ENCODE peak calls at places on chromosomes 4 and X, in seven cellular contexts. One of them, this sample, is unnamed.

GRCh38 chr4:6106156-6106555 is 87.9 kb upstream of the C4orf50 start:
- DNase-seq in fibroblast of the aortic adventitia: no peak
- DNase-seq in T-cell: no peak
- DNase-seq in naive thymus-derived CD4-positive, alpha-beta T cell: no peak
- DNase-seq in GM13976: no peak
- DNase-seq in amniotic epithelial cell: no peak
- DNase-seq in COR-L47: no peak
- DNase-seq in this sample: no peak

GRCh38 chr4:55768291-55768690 is 51.3 kb upstream of the EXOC1L start:
- DNase-seq in fibroblast of the aortic adventitia: peak
- DNase-seq in COR-L47: no peak
- DNase-seq in GM13976: no peak
- DNase-seq in T-cell: no peak
- DNase-seq in naive thymus-derived CD4-positive, alpha-beta T cell: no peak
- DNase-seq in amniotic epithelial cell: peak
- DNase-seq in this sample: peak

GRCh38 chrX:118974908-118975671 is 672 bp downstream of the LONRF3 start:
- DNase-seq in COR-L47: peak
- DNase-seq in fibroblast of the aortic adventitia: no peak
- DNase-seq in amniotic epithelial cell: no peak
- DNase-seq in naive thymus-derived CD4-positive, alpha-beta T cell: peak
- DNase-seq in GM13976: peak
- DNase-seq in T-cell: peak
- DNase-seq in this sample: peak

GRCh38 chrX:45842916-45843315 is 642.2 kb upstream of the DIPK2B start:
- DNase-seq in fibroblast of the aortic adventitia: no peak
- DNase-seq in naive thymus-derived CD4-positive, alpha-beta T cell: no peak
- DNase-seq in GM13976: no peak
- DNase-seq in T-cell: no peak
- DNase-seq in amniotic epithelial cell: no peak
- DNase-seq in COR-L47: no peak
- DNase-seq in this sample: peak

GRCh38 chrX:49108641-49109040 is 14.9 kb downstream of the GPKOW start:
- DNase-seq in T-cell: no peak
- DNase-seq in GM13976: no peak
- DNase-seq in naive thymus-derived CD4-positive, alpha-beta T cell: no peak
- DNase-seq in COR-L47: no peak
- DNase-seq in fibroblast of the aortic adventitia: no peak
- DNase-seq in amniotic epithelial cell: no peak
- DNase-seq in this sample: no peak

GRCh38 chr4:114364857-114365256 is 233.8 kb upstream of the UGT8 start:
- DNase-seq in T-cell: no peak
- DNase-seq in COR-L47: no peak
- DNase-seq in fibroblast of the aortic adventitia: peak
- DNase-seq in naive thymus-derived CD4-positive, alpha-beta T cell: no peak
- DNase-seq in amniotic epithelial cell: peak
- DNase-seq in GM13976: no peak
- DNase-seq in this sample: peak

GRCh38 chrX:133706890-133707289 is 278.5 kb downstream of the GPC3 start:
- DNase-seq in fibroblast of the aortic adventitia: no peak
- DNase-seq in GM13976: no peak
- DNase-seq in T-cell: no peak
- DNase-seq in amniotic epithelial cell: no peak
- DNase-seq in COR-L47: no peak
- DNase-seq in naive thymus-derived CD4-positive, alpha-beta T cell: no peak
- DNase-seq in this sample: no peak

GRCh38 chrX:1392376-1393130 is 640 bp upstream of the SLC25A6 start:
- DNase-seq in T-cell: no peak
- DNase-seq in naive thymus-derived CD4-positive, alpha-beta T cell: no peak
- DNase-seq in amniotic epithelial cell: peak
- DNase-seq in GM13976: peak
- DNase-seq in fibroblast of the aortic adventitia: peak
- DNase-seq in COR-L47: no peak
- DNase-seq in this sample: peak

GRCh38 chrX:27893871-27894270 is 86.1 kb downstream of the MAGEB10 start:
- DNase-seq in GM13976: no peak
- DNase-seq in amniotic epithelial cell: no peak
- DNase-seq in COR-L47: no peak
- DNase-seq in fibroblast of the aortic adventitia: no peak
- DNase-seq in naive thymus-derived CD4-positive, alpha-beta T cell: no peak
- DNase-seq in T-cell: no peak
- DNase-seq in this sample: no peak

GRCh38 chrX:41491267-41492004 is 44.3 kb downstream of the NYX start:
- DNase-seq in GM13976: no peak
- DNase-seq in COR-L47: no peak
- DNase-seq in naive thymus-derived CD4-positive, alpha-beta T cell: no peak
- DNase-seq in amniotic epithelial cell: peak
- DNase-seq in T-cell: no peak
- DNase-seq in fibroblast of the aortic adventitia: peak
- DNase-seq in this sample: peak

GRCh38 chr4:83362492-83363329 is 28.1 kb upstream of the HPSE start:
- DNase-seq in naive thymus-derived CD4-positive, alpha-beta T cell: no peak
- DNase-seq in T-cell: no peak
- DNase-seq in fibroblast of the aortic adventitia: peak
- DNase-seq in amniotic epithelial cell: peak
- DNase-seq in COR-L47: peak
- DNase-seq in GM13976: peak
- DNase-seq in this sample: peak

GRCh38 chrX:41085105-41085882 is at the start of gene USP9X:
- DNase-seq in GM13976: peak
- DNase-seq in naive thymus-derived CD4-positive, alpha-beta T cell: peak
- DNase-seq in T-cell: peak
- DNase-seq in fibroblast of the aortic adventitia: peak
- DNase-seq in COR-L47: peak
- DNase-seq in amniotic epithelial cell: peak
- DNase-seq in this sample: peak

GRCh38 chr4:17758459-17758858 is 23.0 kb downstream of the FAM184B start:
- DNase-seq in naive thymus-derived CD4-positive, alpha-beta T cell: no peak
- DNase-seq in COR-L47: peak
- DNase-seq in fibroblast of the aortic adventitia: no peak
- DNase-seq in GM13976: no peak
- DNase-seq in amniotic epithelial cell: no peak
- DNase-seq in T-cell: no peak
- DNase-seq in this sample: no peak

GRCh38 chrX:3094261-3094660 is 53.0 kb downstream of the ARSF start:
- DNase-seq in fibroblast of the aortic adventitia: peak
- DNase-seq in naive thymus-derived CD4-positive, alpha-beta T cell: no peak
- DNase-seq in GM13976: no peak
- DNase-seq in amniotic epithelial cell: peak
- DNase-seq in COR-L47: no peak
- DNase-seq in T-cell: no peak
- DNase-seq in this sample: no peak

GRCh38 chrX:83469551-83469950 is 38.5 kb upstream of the POU3F4 start:
- DNase-seq in GM13976: peak
- DNase-seq in naive thymus-derived CD4-positive, alpha-beta T cell: no peak
- DNase-seq in COR-L47: no peak
- DNase-seq in T-cell: no peak
- DNase-seq in fibroblast of the aortic adventitia: peak
- DNase-seq in amniotic epithelial cell: peak
- DNase-seq in this sample: peak

GRCh38 chr4:95020521-95020920 is 262.8 kb downstream of the BMPR1B start:
- DNase-seq in COR-L47: no peak
- DNase-seq in naive thymus-derived CD4-positive, alpha-beta T cell: no peak
- DNase-seq in GM13976: no peak
- DNase-seq in T-cell: no peak
- DNase-seq in amniotic epithelial cell: no peak
- DNase-seq in fibroblast of the aortic adventitia: no peak
- DNase-seq in this sample: no peak

GRCh38 chrX:41922125-41922521 is 1.2 kb downstream of the CASK start:
- DNase-seq in COR-L47: peak
- DNase-seq in naive thymus-derived CD4-positive, alpha-beta T cell: peak
- DNase-seq in amniotic epithelial cell: peak
- DNase-seq in T-cell: no peak
- DNase-seq in fibroblast of the aortic adventitia: peak
- DNase-seq in GM13976: no peak
- DNase-seq in this sample: peak

GRCh38 chrX:97705936-97706335 is 822.2 kb downstream of the RPA4 start:
- DNase-seq in T-cell: no peak
- DNase-seq in fibroblast of the aortic adventitia: no peak
- DNase-seq in GM13976: no peak
- DNase-seq in COR-L47: no peak
- DNase-seq in naive thymus-derived CD4-positive, alpha-beta T cell: no peak
- DNase-seq in amniotic epithelial cell: no peak
- DNase-seq in this sample: no peak

GRCh38 chr4:102586644-102587021 is 85.5 kb downstream of the NFKB1 start:
- DNase-seq in COR-L47: no peak
- DNase-seq in T-cell: no peak
- DNase-seq in amniotic epithelial cell: no peak
- DNase-seq in GM13976: no peak
- DNase-seq in fibroblast of the aortic adventitia: no peak
- DNase-seq in naive thymus-derived CD4-positive, alpha-beta T cell: peak
- DNase-seq in this sample: no peak

GRCh38 chr4:112956458-112956857 is 93.0 kb upstream of the ANK2 start:
- DNase-seq in amniotic epithelial cell: no peak
- DNase-seq in COR-L47: no peak
- DNase-seq in T-cell: no peak
- DNase-seq in GM13976: no peak
- DNase-seq in naive thymus-derived CD4-positive, alpha-beta T cell: no peak
- DNase-seq in fibroblast of the aortic adventitia: no peak
- DNase-seq in this sample: no peak

GRCh38 chr4:26321326-26322276 is 787 bp downstream of the RBPJ start:
- DNase-seq in amniotic epithelial cell: peak
- DNase-seq in COR-L47: peak
- DNase-seq in GM13976: no peak
- DNase-seq in naive thymus-derived CD4-positive, alpha-beta T cell: peak
- DNase-seq in T-cell: peak
- DNase-seq in fibroblast of the aortic adventitia: peak
- DNase-seq in this sample: peak